ENCODE peak calls at places on chromosomes 6 and 20, in six cellular contexts. H is nephron progenitor cell, F is foreskin fibroblast, R is neural crest cell, L is prostate gland, I is fibroblast of mammary gland. Z is an unnamed sample.

GRCh38 chr20:31675828-31676533 is 38.3 kb downstream of the COX4I2 start:
- DNase-seq in I (peak; percentile 80), F (no peak), R (no peak), H (no peak), L (no peak), Z (no peak)

GRCh38 chr20:57251344-57251743 is 15.1 kb downstream of the BMP7 start:
- DNase-seq in R (no peak), F (no peak), I (no peak), L (no peak), H (no peak), Z (no peak)

GRCh38 chr20:46559001-46559400 is 8.5 kb upstream of the OCSTAMP start:
- DNase-seq in I (no peak), R (no peak), L (no peak), H (no peak), F (no peak), Z (no peak)

GRCh38 chr6:42211726-42212125 is 5.9 kb downstream of the MRPS10 start:
- DNase-seq in F (no peak), R (no peak), L (no peak), I (no peak), H (no peak), Z (no peak)

GRCh38 chr6:156378853-156379252 is 398.3 kb upstream of the ARID1B start:
- DNase-seq in L (no peak), H (no peak), I (no peak), F (no peak), R (no peak), Z (no peak)

GRCh38 chr20:58103961-58104360 is 124.5 kb downstream of the ANKRD60 start:
- DNase-seq in I (no peak), L (no peak), H (no peak), F (no peak), R (no peak), Z (no peak)

GRCh38 chr20:6142348-6142993 is 19.6 kb upstream of the FERMT1 start:
- DNase-seq in I (peak; percentile 67), R (peak; percentile 57), F (peak; percentile 38), H (peak; percentile 65), L (peak; percentile 63), Z (no peak)

GRCh38 chr6:21263531-21264287 is 329.8 kb upstream of the SOX4 start:
- DNase-seq in F (no peak), L (peak; percentile 9), I (peak; percentile 49), R (no peak), H (no peak), Z (peak; percentile 97)

GRCh38 chr20:43736588-43737091 is 9.8 kb upstream of the GTSF1L start:
- DNase-seq in I (no peak), R (no peak), H (no peak), F (no peak), L (no peak), Z (no peak)

GRCh38 chr20:32527052-32527446 is 58.1 kb downstream of the NOL4L start:
- DNase-seq in L (no peak), F (no peak), R (no peak), I (no peak), H (no peak), Z (no peak)

GRCh38 chr6:155177369-155177961 is 86.3 kb upstream of the CLDN20 start:
- DNase-seq in H (peak; percentile 38), I (peak; percentile 80), F (peak; percentile 48), R (peak; percentile 65), L (peak; percentile 65), Z (no peak)

GRCh38 chr20:64209148-64209547 is 44.9 kb downstream of the MYT1 start:
- DNase-seq in H (no peak), I (no peak), L (no peak), R (no peak), F (no peak), Z (no peak)

GRCh38 chr6:2157441-2158127 is 87.8 kb downstream of the GMDS start:
- DNase-seq in L (no peak), H (no peak), R (no peak), F (peak; percentile 73), I (peak; percentile 95), Z (peak; percentile 46)

GRCh38 chr20:286508-286907 is 4.0 kb downstream of the C20orf96 start:
- DNase-seq in L (no peak), I (no peak), H (no peak), R (no peak), F (no peak), Z (no peak)

GRCh38 chr6:166046232-166046631 is 121.4 kb downstream of the TBXT start:
- DNase-seq in H (no peak), F (no peak), L (no peak), R (no peak), I (peak; percentile 91), Z (no peak)

GRCh38 chr6:28137458-28138020 is 4.1 kb upstream of the ZKSCAN8 start:
- DNase-seq in R (no peak), L (no peak), H (no peak), F (no peak), I (peak; percentile 29), Z (peak; percentile 36)

GRCh38 chr6:134177753-134178229 is 125.4 kb upstream of the SLC2A12 start:
- DNase-seq in F (peak; percentile 84), H (no peak), I (peak; percentile 83), R (no peak), L (no peak), Z (no peak)

GRCh38 chr6:132919476-132919875 is 105.1 kb downstream of the RPS12 start:
- DNase-seq in L (peak; percentile 30), F (peak; percentile 91), I (peak; percentile 96), H (no peak), R (no peak), Z (peak; percentile 11)

GRCh38 chr6:148577687-148578488 is 168.9 kb upstream of the UST start:
- DNase-seq in I (peak; percentile 83), H (peak; percentile 71), F (peak; percentile 84), R (peak; percentile 65), L (peak; percentile 66), Z (peak; percentile 52)

GRCh38 chr6:169302255-169302654 is 48.6 kb upstream of the THBS2 start:
- DNase-seq in H (no peak), F (no peak), L (no peak), R (no peak), I (no peak), Z (no peak)

GRCh38 chr6:157235600-157236039 is 87.7 kb downstream of the TMEM242 start:
- DNase-seq in F (peak; percentile 39), I (peak; percentile 45), L (no peak), H (peak; percentile 69), R (peak; percentile 46), Z (no peak)

GRCh38 chr6:108557494-108558371 is 3.0 kb upstream of the FOXO3 start:
- DNase-seq in R (peak; percentile 69), L (peak; percentile 78), F (peak; percentile 74), H (peak; percentile 87), I (peak; percentile 57), Z (no peak)

GRCh38 chr6:53628354-53629119 is 37.0 kb downstream of the KLHL31 start:
- DNase-seq in R (no peak), L (peak; percentile 75), I (peak; percentile 89), H (no peak), F (no peak), Z (peak; percentile 94)

GRCh38 chr6:9612489-9612888 is 802.4 kb downstream of the TFAP2A start:
- DNase-seq in F (no peak), L (no peak), H (no peak), I (no peak), R (no peak), Z (no peak)

GRCh38 chr6:84768442-84769174 is 4.2 kb upstream of the TBX18 start:
- DNase-seq in H (peak; percentile 44), F (peak; percentile 66), L (no peak), I (no peak), R (peak; percentile 18), Z (no peak)

GRCh38 chr6:157227202-157228166 is 95.8 kb downstream of the TMEM242 start:
- DNase-seq in F (no peak), H (no peak), I (peak; percentile 41), R (no peak), L (no peak), Z (no peak)

GRCh38 chr20:32510601-32511357 is 74.4 kb downstream of the NOL4L start:
- DNase-seq in I (no peak), L (peak; percentile 42), F (no peak), R (no peak), H (peak; percentile 61), Z (peak; percentile 12)

GRCh38 chr20:18853216-18853615 is 39.6 kb downstream of the SCP2D1 start:
- DNase-seq in H (no peak), R (no peak), F (no peak), L (no peak), I (no peak), Z (no peak)

GRCh38 chr20:18853946-18854646 is 40.5 kb downstream of the SCP2D1 start:
- DNase-seq in H (no peak), R (no peak), F (no peak), I (no peak), L (no peak), Z (no peak)

GRCh38 chr20:18856873-18857272 is 43.3 kb downstream of the SCP2D1 start:
- DNase-seq in I (no peak), L (no peak), H (no peak), F (no peak), R (no peak), Z (no peak)

GRCh38 chr20:18852318-18852717 is 38.7 kb downstream of the SCP2D1 start:
- DNase-seq in I (no peak), F (no peak), L (no peak), R (no peak), H (no peak), Z (no peak)

GRCh38 chr20:18857640-18858039 is 44.1 kb downstream of the SCP2D1 start:
- DNase-seq in R (no peak), L (no peak), H (no peak), F (no peak), I (peak; percentile 3), Z (peak; percentile 53)
- TF ChIP-seq CTCF in R (no peak), L (no peak), H (no peak), F (no peak), I (no peak), Z (no peak)

DNA sequence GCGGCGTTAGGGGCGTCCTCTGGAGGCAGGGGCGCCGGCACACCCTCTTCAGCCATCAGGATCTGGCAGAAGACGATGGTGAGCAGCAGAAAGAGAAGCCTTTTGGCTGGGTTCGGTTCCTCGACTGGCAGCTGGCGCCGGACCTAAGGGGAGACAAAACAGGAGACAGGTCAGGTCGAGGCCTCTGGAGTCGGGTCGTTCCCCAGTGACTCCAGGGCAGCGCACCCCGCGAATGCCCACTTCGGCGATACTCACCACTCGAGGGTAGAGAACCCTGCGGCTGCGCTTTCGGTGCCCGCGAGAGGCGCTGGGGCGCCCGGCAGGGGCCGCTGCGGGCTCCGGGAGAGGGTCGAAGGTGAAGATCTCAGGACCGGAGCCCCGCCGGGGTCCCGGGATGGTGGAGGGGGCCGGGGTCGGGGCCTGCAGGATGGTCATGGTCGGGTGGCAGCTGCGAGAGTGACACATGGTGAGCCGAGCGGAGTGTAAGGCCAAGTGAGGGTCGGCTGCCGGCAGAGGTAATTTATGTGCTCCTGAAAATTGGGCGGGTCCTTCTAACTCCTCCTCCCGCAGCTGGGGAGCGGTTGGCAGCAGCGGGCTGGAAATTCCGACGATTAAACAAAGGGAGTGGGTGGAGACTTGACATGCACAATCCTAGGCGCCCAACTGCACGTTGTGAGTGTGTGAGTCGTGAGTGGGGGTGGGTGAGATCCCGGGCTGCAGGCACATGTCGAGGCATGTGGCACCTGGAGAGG is at the start of gene IER3:
- DNase-seq in R (peak; percentile 62), H (peak; percentile 85), F (peak; percentile 90), L (peak; percentile 92), I (peak; percentile 90), Z (peak; percentile 90)
- TF ChIP-seq CTCF in R (peak; percentile 76), H (peak; percentile 58), F (peak; percentile 76), L (peak; percentile 72), I (peak; percentile 42), Z (peak; percentile 66)

GRCh38 chr6:33779305-33779704 is 9.6 kb downstream of the LEMD2 start:
- DNase-seq in R (no peak), I (no peak), F (no peak), H (no peak), L (no peak), Z (no peak)
- TF ChIP-seq CTCF in R (peak; percentile 44), I (no peak), F (no peak), H (peak; percentile 32), L (no peak), Z (peak; percentile 9)

GRCh38 chr6:89299451-89299850 is 15.6 kb downstream of the GABRR2 start:
- DNase-seq in R (no peak), F (no peak), L (no peak), I (peak; percentile 31), H (no peak), Z (no peak)
- TF ChIP-seq CTCF in R (peak; percentile 33), F (no peak), L (no peak), I (peak; percentile 21), H (no peak), Z (peak; percentile 45)